ENCODE peak calls at places on chromosomes 6 and 20, in four cellular contexts. L is H1, E is HepG2, S is K562. I is an unnamed sample.

GRCh38 chr6:143078468-143079324 is 18.0 kb downstream of the AIG1 start:
- DNase-seq in E (no peak), L (no peak), S (no peak), I (no peak)

GRCh38 chr6:33746036-33746600 is 587 bp downstream of the IP6K3 start:
- DNase-seq in L (peak), S (no peak), E (no peak), I (no peak)

GRCh38 chr6:45293306-45293705 is 34.8 kb upstream of the RUNX2 start:
- DNase-seq in E (no peak), S (no peak), L (no peak), I (no peak)

GRCh38 chr6:27872634-27873028 is 39.6 kb downstream of the OR2B2 start:
- DNase-seq in S (no peak), E (no peak), L (peak), I (no peak)

GRCh38 chr6:133787122-133787521 is 101.8 kb upstream of the TCF21 start:
- DNase-seq in E (no peak), L (no peak), S (no peak), I (no peak)

GRCh38 chr20:49171928-49172327 is 16.2 kb downstream of the STAU1 start:
- DNase-seq in E (no peak), L (no peak), S (peak), I (no peak)

GRCh38 chr6:66051812-66052211 is 344.8 kb upstream of the EYS start:
- DNase-seq in L (no peak), S (no peak), E (no peak), I (no peak)

GRCh38 chr6:5215181-5215580 is 45.6 kb downstream of the LYRM4 start:
- DNase-seq in E (no peak), L (no peak), S (no peak), I (no peak)

GRCh38 chr20:2051920-2052319 is 49.7 kb upstream of the STK35 start:
- DNase-seq in L (no peak), E (no peak), S (no peak), I (peak)

GRCh38 chr6:31114540-31114876 is at the start of gene PSORS1C1:
- DNase-seq in L (no peak), E (peak), S (no peak), I (peak)

GRCh38 chr6:33861722-33862121 is 57.9 kb upstream of the MLN start:
- DNase-seq in E (no peak), S (no peak), L (no peak), I (no peak)

GRCh38 chr6:142377112-142377848 is 75.5 kb downstream of the ADGRG6 start:
- DNase-seq in S (peak), E (peak), L (peak), I (peak)

GRCh38 chr20:35721621-35722020 is 20.4 kb downstream of the RBM39 start:
- DNase-seq in E (no peak), S (no peak), L (no peak), I (no peak)

GRCh38 chr6:63805808-63806572 is 170.4 kb downstream of the PHF3 start:
- DNase-seq in E (peak), L (no peak), S (no peak), I (peak)

GRCh38 chr20:22285555-22285954 is 298.8 kb downstream of the FOXA2 start:
- DNase-seq in S (no peak), E (no peak), L (no peak), I (peak)

GRCh38 chr6:52261229-52261628 is 16.9 kb upstream of the IL17F start:
- DNase-seq in E (no peak), L (no peak), S (no peak), I (no peak)

GRCh38 chr20:41774291-41774690 is 156.1 kb upstream of the CHD6 start:
- DNase-seq in L (no peak), E (no peak), S (no peak), I (no peak)

GRCh38 chr6:6661684-6662083 is 73.2 kb downstream of the LY86 start:
- DNase-seq in S (peak), E (peak), L (no peak), I (no peak)

GRCh38 chr6:4344317-4344899 is 209.0 kb upstream of the ECI2 start:
- DNase-seq in L (no peak), E (no peak), S (no peak), I (no peak)

GRCh38 chr6:74936886-74937285 is 269.0 kb downstream of the COL12A1 start:
- DNase-seq in S (no peak), L (no peak), E (no peak), I (no peak)

GRCh38 chr6:148064406-148065134 is 278.1 kb upstream of the SASH1 start:
- DNase-seq in L (no peak), S (peak), E (no peak), I (no peak)

GRCh38 chr6:31572041-31572911 is at the start of gene LTA:
- DNase-seq in S (no peak), E (no peak), L (no peak), I (no peak)

GRCh38 chr6:112575309-112575834 is 228.2 kb downstream of the RFPL4B start:
- DNase-seq in L (no peak), E (no peak), S (no peak), I (no peak)

GRCh38 chr20:10216146-10216741 is 2.4 kb upstream of the SNAP25 start:
- DNase-seq in S (no peak), E (no peak), L (no peak), I (no peak)

GRCh38 chr6:134217110-134217509 is 100.8 kb downstream of the SGK1 start:
- DNase-seq in L (no peak), S (no peak), E (no peak), I (no peak)

GRCh38 chr6:139515511-139515910 is 141.1 kb upstream of the CITED2 start:
- DNase-seq in S (no peak), E (peak), L (no peak), I (no peak)

GRCh38 chr6:126963077-126963809 is 155.2 kb upstream of the RSPO3 start:
- DNase-seq in S (no peak), L (no peak), E (no peak), I (no peak)

GRCh38 chr6:163288915-163289314 is 125.6 kb upstream of the QKI start:
- DNase-seq in L (no peak), E (no peak), S (no peak), I (no peak)

GRCh38 chr20:32888636-32889035 is 29.9 kb downstream of the EFCAB8 start:
- DNase-seq in E (no peak), S (no peak), L (no peak), I (no peak)

GRCh38 chr20:34262488-34263288 is 21.5 kb downstream of the ASIP start:
- DNase-seq in S (peak), L (no peak), E (peak), I (no peak)

GRCh38 chr20:13494019-13494418 is 144.7 kb downstream of the TASP1 start:
- DNase-seq in L (no peak), E (no peak), S (no peak), I (no peak)

GRCh38 chr6:8073758-8074157 is 9.6 kb upstream of the BLOC1S5 start:
- DNase-seq in L (no peak), E (no peak), S (no peak), I (no peak)

DNA sequence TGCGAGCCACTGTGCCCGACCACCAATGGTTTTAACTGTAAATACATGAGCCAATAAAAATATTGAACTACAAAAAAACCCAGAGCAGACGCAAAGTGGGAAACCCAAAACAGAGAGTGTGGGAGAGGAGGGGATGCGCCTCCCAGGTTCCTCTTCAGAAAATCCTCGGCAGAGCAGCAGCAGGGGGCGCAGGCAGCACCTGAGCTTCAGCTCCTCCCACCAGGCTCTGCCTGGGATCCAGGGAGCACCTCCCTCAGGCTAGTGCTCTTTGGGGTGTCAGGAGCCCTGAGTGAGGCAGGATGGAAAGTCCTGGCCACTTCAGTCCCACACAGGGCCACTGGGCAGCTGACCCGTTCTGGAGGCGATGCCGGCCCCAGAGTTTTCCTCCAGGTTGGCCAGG is 536.9 kb upstream of the CDH4 start:
- DNase-seq in L (peak), S (peak), E (no peak), I (peak)
- TF ChIP-seq CTCF in L (peak), S (no peak), E (peak), I (peak)

DNA sequence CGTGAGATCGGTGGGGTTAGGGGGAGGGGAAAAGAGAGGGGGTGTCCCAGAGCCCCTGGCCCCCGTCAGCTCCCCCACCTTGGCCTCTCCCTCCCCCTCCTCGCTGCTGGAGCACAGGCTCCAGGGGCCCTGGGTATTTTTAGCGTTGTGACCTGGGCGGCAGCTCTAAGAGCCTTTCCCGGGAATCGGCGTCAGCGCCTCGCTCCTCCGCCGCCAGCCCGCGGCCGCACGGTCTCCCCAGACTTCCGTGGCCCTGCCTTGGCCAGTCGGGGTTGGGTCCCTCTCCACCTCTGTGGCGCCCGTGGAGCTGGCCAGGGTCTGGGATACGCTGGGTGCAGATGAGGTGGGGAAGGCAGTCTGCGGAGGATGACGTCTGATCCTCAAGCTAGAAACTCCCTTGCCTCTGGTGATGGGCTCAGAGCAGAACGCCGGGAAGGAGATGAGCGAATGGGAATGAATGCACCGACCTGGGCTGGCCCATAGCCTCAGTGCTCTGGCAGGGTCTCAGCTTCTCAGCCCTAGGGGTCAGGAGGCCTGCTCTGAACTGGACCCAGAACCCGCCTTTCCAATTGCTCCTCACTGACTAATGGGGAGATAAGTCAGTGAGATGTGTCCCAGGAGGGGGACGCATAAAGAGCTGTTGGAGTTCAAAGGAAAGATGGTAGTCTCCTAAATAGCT is 883 bp upstream of the DBNDD2 start:
- DNase-seq in S (peak), E (no peak), L (no peak), I (no peak)
- TF ChIP-seq PHF8 in S (no peak), E (no peak), L (peak), I (no peak)

GRCh38 chr20:57048027-57048869 is 218.2 kb downstream of the BMP7 start:
- DNase-seq in L (peak), S (peak), E (peak), I (peak)
- TF ChIP-seq CTCF in L (peak), S (peak), E (peak), I (peak)

GRCh38 chr20:25697132-25697446 is 436 bp upstream of the ZNF337 start:
- DNase-seq in L (no peak), E (no peak), S (no peak), I (no peak)

GRCh38 chr20:25692499-25692898 is 4.2 kb downstream of the ZNF337 start:
- DNase-seq in S (no peak), L (no peak), E (no peak), I (no peak)

GRCh38 chr20:25696384-25697131 is at the start of gene ZNF337:
- DNase-seq in E (peak), L (peak), S (peak), I (peak)

GRCh38 chr20:25699914-25700313 is 3.3 kb upstream of the ZNF337 start:
- DNase-seq in E (no peak), S (no peak), L (no peak), I (peak)

DNA sequence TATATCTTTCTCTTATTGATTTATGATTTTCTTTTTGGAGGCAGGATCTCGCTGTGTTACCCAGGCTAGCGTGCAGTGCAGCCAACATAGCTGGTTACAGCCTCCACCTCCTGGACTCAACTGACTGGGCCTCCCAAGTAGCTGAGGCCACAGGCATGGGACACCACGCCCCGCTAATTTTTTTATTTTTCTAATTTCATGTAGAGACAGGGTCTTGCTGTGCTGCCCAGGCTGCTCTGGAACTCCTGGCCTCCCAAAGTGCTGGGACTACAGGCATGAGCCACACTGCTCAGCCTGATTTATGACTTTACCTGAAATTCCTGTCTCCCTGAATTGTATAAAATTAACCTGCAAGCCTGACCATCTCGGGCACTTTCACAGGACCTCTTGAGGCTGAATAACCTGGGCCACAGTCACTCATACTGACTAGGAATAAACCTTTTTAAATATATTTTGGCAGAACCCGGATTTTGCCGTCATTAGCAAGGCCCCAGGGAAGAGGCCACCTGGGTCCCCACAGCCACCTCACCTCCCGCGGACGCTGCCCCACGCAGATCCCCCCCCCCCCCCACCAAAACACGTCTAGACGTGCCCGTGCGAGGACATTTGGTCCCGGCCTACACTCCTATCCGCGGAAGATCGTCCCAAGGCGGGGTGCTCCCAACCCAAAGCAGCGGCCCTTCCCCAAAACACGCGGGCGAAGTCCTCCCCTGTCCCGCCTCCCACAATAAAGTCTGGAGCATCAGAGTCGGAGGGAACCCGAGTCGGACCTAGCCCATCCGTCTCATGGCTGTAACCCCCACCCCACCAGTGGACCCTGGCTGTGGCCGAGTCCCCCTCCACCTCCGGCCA is 895 bp downstream of the ZNF337 start:
- DNase-seq in E (no peak), S (peak), L (no peak), I (no peak)
- TF ChIP-seq PHF8 in E (no peak), S (no peak), L (no peak), I (no peak)

DNA sequence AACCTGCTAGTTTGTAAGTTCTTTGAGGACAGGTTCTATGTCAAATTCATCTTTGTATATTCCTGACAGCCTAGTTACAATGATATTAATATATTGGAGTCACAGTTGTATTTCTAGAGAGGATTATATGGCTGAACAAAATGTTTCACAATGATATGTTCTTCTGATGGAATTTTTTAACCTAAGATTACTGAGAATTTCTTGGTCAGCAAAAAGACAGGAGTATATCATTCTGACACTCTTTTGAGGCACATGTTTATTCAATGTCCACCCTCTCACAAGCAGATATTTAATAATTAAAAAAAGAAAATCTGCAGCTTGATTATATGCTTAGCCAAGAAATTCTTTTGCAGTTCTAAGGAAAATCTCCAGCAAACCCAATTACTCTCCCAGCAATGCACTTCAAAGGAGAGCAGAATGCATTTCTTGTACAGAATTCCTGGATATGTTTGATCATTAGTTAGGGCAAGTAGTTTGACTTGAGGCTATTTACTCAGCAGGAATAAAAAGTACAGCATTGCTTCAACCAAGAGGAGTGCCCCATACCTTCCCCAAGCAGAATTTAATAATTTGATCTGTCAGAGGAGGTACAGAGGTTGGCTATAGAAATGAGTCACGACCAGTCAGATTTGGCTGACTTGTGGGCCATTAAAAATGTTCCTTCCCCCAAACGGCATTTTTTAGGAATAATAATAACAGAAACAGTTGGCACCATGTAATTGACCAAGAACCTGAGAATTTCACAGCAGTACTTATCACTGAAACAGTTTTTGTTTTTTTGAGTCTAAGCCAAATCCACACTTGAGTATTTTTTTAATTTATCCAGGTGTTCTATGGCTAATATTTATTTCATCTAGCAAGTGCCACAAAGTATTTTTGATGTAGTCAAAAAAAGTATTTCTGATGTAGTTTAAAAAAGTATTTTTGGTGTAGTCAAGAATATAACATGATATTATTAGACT is 508.1 kb upstream of the FLRT3 start:
- DNase-seq in L (no peak), S (no peak), E (no peak), I (peak)
- TF ChIP-seq CTCF in L (no peak), S (no peak), E (no peak), I (no peak)

GRCh38 chr6:90319044-90319443 is 22.4 kb upstream of the BACH2 start:
- DNase-seq in L (no peak), E (no peak), S (peak), I (no peak)
- TF ChIP-seq PHF8 in L (no peak), E (no peak), S (no peak), I (no peak)

GRCh38 chr20:59571151-59571550 is 33.2 kb upstream of the PHACTR3 start:
- DNase-seq in S (no peak), E (no peak), L (no peak), I (no peak)

GRCh38 chr20:59569305-59569704 is 35.0 kb upstream of the PHACTR3 start:
- DNase-seq in L (no peak), E (no peak), S (no peak), I (no peak)

GRCh38 chr20:59572515-59572914 is 31.8 kb upstream of the PHACTR3 start:
- DNase-seq in E (no peak), S (no peak), L (no peak), I (no peak)

GRCh38 chr20:59573837-59574236 is 30.5 kb upstream of the PHACTR3 start:
- DNase-seq in E (no peak), L (no peak), S (no peak), I (no peak)

DNA sequence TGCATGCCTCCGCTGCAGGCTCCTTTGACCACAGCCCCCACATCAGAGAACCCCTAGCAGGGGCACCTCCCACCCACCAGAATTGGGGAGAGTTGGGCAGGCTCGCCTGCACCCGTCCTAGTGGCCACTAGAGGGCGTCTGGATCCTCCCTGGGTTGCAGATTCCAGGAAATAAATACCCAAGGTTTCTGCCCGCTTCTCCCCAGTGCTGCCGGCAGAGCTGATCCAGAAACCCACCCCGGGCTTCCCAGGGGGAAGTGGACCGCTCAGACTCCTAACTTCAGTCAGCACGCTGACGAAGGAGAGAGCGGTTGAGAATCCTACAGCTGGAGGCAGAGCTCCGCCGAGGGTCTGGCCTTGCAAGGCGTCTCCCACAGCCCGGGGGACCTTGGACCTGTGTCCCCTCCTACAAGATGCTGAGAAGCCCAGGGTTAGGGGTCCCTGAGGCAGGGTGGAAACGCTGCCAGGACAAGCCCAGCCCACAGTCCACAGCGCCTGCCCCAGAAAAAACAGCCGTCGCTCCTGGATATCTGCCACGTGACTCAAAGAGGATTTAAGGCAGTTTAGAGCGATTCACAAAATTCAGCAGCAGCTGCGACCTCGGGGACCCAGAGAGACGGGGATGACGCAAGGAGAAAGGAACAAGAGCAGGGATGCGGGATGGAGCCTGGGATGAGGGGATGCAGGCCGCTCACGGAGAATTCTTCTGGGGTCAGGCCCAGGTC is 32.6 kb upstream of the PHACTR3 start:
- DNase-seq in E (peak), S (peak), L (peak), I (peak)
- TF ChIP-seq CTCF in E (peak), S (peak), L (peak), I (peak)

I was measured in A549.